ENCODE peak calls at places on chromosome 13, in eight cellular contexts. I is mucosa of descending colon, G is fibroblast of villous mesenchyme, O is psoas muscle, E is A549, V is esophagus squamous epithelium, K is pancreas, R is Caco-2. W is an unnamed sample.

GRCh38 chr13:94030415-94031119 is 448.9 kb downstream of the DCT start:
- DNase-seq in K (no peak), I (no peak), G (peak; percentile 69), V (no peak), R (no peak), E (no peak), O (no peak), W (no peak)

GRCh38 chr13:66795636-66796035 is 434.5 kb downstream of the PCDH9 start:
- DNase-seq in G (no peak), V (no peak), E (no peak), R (no peak), K (no peak), I (no peak), O (no peak), W (no peak)

GRCh38 chr13:106657104-106657503 is 89.2 kb upstream of the ARGLU1 start:
- DNase-seq in R (no peak), E (no peak), G (no peak), I (no peak), K (no peak), V (no peak), O (no peak), W (no peak)

GRCh38 chr13:60990032-60990733 is 425.5 kb downstream of the PCDH20 start:
- DNase-seq in K (no peak), R (peak; percentile 40), E (peak; percentile 12), O (no peak), V (no peak), G (no peak), I (peak; percentile 35), W (no peak)

GRCh38 chr13:39684531-39685137 is 29.2 kb downstream of the COG6 start:
- DNase-seq in O (no peak), V (no peak), K (no peak), E (peak; percentile 28), R (no peak), G (peak; percentile 61), I (no peak), W (no peak)

GRCh38 chr13:46926856-46927625 is 30.2 kb upstream of the HTR2A start:
- DNase-seq in O (no peak), E (no peak), V (no peak), R (no peak), G (peak; percentile 42), K (no peak), I (no peak), W (no peak)

GRCh38 chr13:83085186-83085900 is 796.9 kb downstream of the SLITRK1 start:
- DNase-seq in E (no peak), I (no peak), K (no peak), R (no peak), O (no peak), V (no peak), G (peak; percentile 2), W (no peak)

GRCh38 chr13:46716821-46717220 is 80.1 kb downstream of the ESD start:
- DNase-seq in R (no peak), G (peak; percentile 30), K (no peak), I (no peak), E (no peak), O (no peak), V (no peak), W (no peak)

GRCh38 chr13:27619093-27619705 is 1.1 kb downstream of the LNX2 start:
- DNase-seq in R (no peak), K (no peak), V (no peak), O (no peak), I (no peak), E (no peak), G (peak; percentile 36), W (no peak)

GRCh38 chr13:47661076-47661475 is 340.0 kb downstream of the SUCLA2 start:
- DNase-seq in I (no peak), E (no peak), O (no peak), R (no peak), V (no peak), K (no peak), G (peak; percentile 58), W (no peak)

GRCh38 chr13:44819245-44819644 is 170.0 kb downstream of the NUFIP1 start:
- DNase-seq in E (peak; percentile 79), V (no peak), I (no peak), O (no peak), R (peak; percentile 49), K (no peak), G (peak; percentile 76), W (no peak)

GRCh38 chr13:111168116-111168515 is 53.0 kb downstream of the ARHGEF7 start:
- DNase-seq in R (no peak), I (no peak), E (no peak), K (no peak), O (no peak), V (no peak), G (no peak), W (no peak)

GRCh38 chr13:68350554-68350953 is 1120.4 kb upstream of the PCDH9 start:
- DNase-seq in I (no peak), V (no peak), E (no peak), R (no peak), K (no peak), O (no peak), G (no peak), W (no peak)

DNA sequence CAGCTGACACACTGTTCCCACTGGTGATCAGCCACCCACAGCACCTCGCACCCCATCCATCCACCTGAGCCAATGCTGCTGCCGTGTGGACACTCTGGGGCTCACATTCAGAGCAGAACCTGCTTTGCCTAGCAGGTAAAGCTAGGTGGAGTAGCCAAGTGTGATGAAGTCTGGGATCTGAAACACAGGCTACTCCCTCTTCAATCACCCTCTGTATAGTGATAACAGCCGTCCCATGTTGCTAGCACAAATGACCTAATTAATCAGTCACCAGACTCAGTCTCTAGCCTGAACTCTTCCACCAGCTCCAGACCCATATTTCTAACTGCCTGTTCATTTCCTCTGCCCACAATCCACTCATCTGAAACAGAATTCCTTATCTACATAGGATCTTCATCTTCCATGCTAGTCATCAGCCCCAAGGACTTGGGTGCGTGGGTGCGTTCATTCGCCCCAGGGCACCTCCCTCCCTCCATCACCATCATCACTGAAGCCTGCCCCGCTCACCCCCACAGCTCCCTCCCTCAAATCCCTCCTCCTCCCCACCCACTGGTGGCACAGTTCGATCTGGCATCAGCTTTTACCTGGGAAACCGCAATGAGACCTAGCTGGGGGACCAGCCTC is 19.8 kb downstream of the STK24 start:
- DNase-seq in O (no peak), K (no peak), R (peak; percentile 39), I (no peak), G (peak; percentile 32), E (no peak), V (no peak), W (no peak)
- TF ChIP-seq CTCF in O (no peak), K (peak; percentile 28), R (peak; percentile 22), I (no peak), G (no peak), E (no peak), V (peak; percentile 64), W (peak; percentile 12)

GRCh38 chr13:24511019-24511823 is 1.4 kb downstream of the PARP4 start:
- DNase-seq in E (peak; percentile 68), R (peak; percentile 32), K (no peak), I (no peak), G (peak; percentile 91), V (no peak), O (no peak), W (no peak)
- H3K4me3 ChIP-seq in E (peak overlapping the region; percentile 66), R (peak overlapping the region; percentile 60), K (peak overlapping the region; percentile 96), I (no peak overlapping the region), G (peak overlapping the region; percentile 88), V (peak overlapping the region; percentile 70), O (peak overlapping the region; percentile 79), W (peak overlapping the region; percentile 78)

GRCh38 chr13:20134732-20135131 is 26.1 kb downstream of the GJA3 start:
- DNase-seq in O (no peak), G (no peak), I (no peak), R (no peak), K (no peak), E (no peak), V (no peak), W (peak; percentile 26)

GRCh38 chr13:20141238-20142018 is 19.4 kb downstream of the GJA3 start:
- DNase-seq in R (no peak), O (no peak), I (no peak), V (no peak), K (no peak), G (no peak), E (no peak), W (peak; percentile 44)

GRCh38 chr13:20140487-20140886 is 20.4 kb downstream of the GJA3 start:
- DNase-seq in K (no peak), I (no peak), G (no peak), V (no peak), O (no peak), R (no peak), E (no peak), W (no peak)

GRCh38 chr13:20137875-20138274 is 23.0 kb downstream of the GJA3 start:
- DNase-seq in I (no peak), R (no peak), O (no peak), E (no peak), V (no peak), G (no peak), K (no peak), W (no peak)

DNA sequence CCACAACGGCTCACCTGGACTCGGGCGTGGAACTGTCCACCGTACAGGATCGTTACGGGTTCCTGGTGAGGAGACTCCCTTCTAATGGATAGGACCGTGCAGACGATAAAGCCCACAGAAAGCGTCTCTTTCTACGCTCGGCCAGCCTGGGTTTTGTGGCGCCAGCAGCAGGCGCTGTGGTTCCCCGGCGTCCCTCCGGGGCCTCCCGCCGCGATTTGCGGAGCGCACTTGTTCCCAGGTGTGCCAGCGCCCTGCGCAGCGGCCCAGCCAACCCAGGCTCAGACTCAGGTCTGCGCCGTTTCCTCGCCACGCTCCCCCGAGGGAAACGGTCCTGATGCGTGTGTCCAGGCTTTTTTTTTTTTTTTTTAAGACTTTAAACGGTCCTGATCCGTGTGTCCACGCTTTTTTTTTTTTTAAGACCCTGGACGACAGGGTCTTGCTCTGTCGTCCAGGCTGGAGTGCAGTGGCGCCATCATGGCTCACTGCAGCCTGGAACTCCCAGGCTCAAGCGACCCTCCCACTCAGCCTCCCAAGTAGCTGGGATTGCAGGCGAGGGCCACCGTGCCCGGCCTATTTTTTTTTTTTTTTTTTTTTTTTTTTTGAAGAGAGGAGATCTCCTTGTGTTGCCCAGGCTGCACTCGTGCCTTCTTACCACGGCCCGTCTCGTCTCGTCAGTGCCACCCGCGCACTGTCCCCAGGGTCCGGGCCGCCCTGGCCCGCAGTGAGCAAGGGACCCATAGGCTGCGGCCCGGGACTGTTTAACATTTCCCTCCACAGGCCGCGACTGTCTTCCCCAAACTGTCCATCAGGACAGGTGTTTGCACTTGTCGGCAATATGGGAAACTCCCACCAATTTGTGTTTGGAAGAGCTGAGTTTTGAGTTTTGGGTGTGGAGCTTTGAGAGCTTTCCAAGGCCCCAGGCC is 23.8 kb downstream of the GJA3 start:
- DNase-seq in O (no peak), V (no peak), K (peak; percentile 86), I (no peak), E (peak; percentile 67), R (peak; percentile 76), G (no peak), W (no peak)
- TF ChIP-seq CTCF in O (peak; percentile 6), V (peak; percentile 28), K (peak; percentile 18), I (no peak), E (peak; percentile 56), R (peak; percentile 82), G (peak; percentile 39), W (no peak)

DNA sequence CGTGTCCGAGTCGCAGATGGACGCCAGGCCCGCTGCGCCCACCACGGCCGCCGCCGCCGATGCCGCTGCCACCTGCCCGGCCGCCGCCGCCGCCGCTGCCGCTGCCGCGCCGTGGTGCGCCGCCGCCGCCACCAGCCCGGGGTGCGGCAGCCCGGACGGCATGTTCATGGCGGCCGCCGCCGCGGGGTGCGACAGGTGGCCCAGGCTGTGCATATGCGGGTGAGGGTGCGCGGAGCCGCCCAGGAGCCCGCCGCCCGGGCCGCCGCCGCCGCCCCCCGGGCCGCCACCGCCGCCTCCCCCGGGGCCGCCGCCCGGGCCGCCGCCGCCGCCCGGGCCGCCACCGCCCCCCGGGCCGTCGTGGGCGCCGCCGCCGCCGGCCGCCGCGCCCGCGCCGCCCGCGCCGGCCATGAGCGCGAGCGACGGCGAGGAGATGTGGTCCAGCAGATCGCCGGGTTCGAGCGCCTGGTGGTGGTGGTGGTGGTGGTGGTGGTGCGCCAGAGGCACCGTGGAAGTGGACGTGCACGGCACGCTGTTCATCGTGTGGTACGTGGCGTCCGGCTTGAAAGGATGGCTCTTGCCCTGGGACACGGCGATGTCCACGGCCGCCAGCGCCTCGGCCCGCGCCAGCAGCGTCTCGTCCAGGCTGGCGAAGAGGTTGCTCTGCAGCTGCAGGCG is 1.3 kb downstream of the POU4F1 start:
- DNase-seq in E (no peak), V (no peak), I (no peak), R (no peak), K (no peak), G (no peak), O (no peak), W (no peak)
- H3K4me3 ChIP-seq in E (no peak overlapping the region), V (peak overlapping the region; percentile 46), I (no peak overlapping the region), R (peak overlapping the region; percentile 78), K (no peak overlapping the region), G (no peak overlapping the region), O (peak overlapping the region; percentile 66), W (peak overlapping the region; percentile 52)

W was measured in suprapubic skin.